ENCODE peak calls at places on chromosomes 6 and 20, in ten cellular contexts. I is H9; J is HFF-Myc; U is heart right ventricle; N is BE2C; G is heart left ventricle; W is CD8-positive, alpha-beta T cell; A is RWPE1; H is AG09309; T is breast epithelium. C is an unnamed sample.

GRCh38 chr6:161836643-161837448 is 563.0 kb upstream of the AGPAT4 start:
- DNase-seq in A (no peak), H (no peak), I (no peak), G (no peak), U (no peak), J (no peak), W (no peak), N (no peak), T (no peak), C (no peak)

GRCh38 chr6:106125925-106126435 is 39.8 kb downstream of the PRDM1 start:
- DNase-seq in I (no peak), T (no peak), U (no peak), G (no peak), A (no peak), H (no peak), N (no peak), J (no peak), W (no peak), C (peak; percentile 44)

GRCh38 chr20:11687546-11688292 is 230.0 kb upstream of the BTBD3 start:
- DNase-seq in I (no peak), W (no peak), T (no peak), U (no peak), J (no peak), N (no peak), A (no peak), G (no peak), H (no peak), C (no peak)

GRCh38 chr20:23114018-23114417 is 27.9 kb upstream of the CD93 start:
- DNase-seq in H (no peak), G (peak; percentile 72), I (no peak), J (no peak), T (no peak), U (peak; percentile 48), N (no peak), A (no peak), W (no peak), C (no peak)

GRCh38 chr20:36206068-36206467 is 30.2 kb upstream of the AAR2 start:
- DNase-seq in J (no peak), G (no peak), N (no peak), H (no peak), A (no peak), U (no peak), I (no peak), W (no peak), T (no peak), C (no peak)

GRCh38 chr20:11814276-11814675 is 103.4 kb upstream of the BTBD3 start:
- DNase-seq in G (no peak), A (peak; percentile 22), H (no peak), U (no peak), T (no peak), I (no peak), N (no peak), W (no peak), J (no peak), C (no peak)

GRCh38 chr6:111952821-111953535 is 79.7 kb upstream of the FYN start:
- DNase-seq in I (no peak), J (no peak), A (peak; percentile 76), G (no peak), U (no peak), T (no peak), W (no peak), N (no peak), H (no peak), C (no peak)

GRCh38 chr6:145532361-145532760 is 203.0 kb downstream of the EPM2A start:
- DNase-seq in G (no peak), J (no peak), U (no peak), A (no peak), I (peak; percentile 56), H (no peak), N (no peak), W (no peak), T (no peak), C (no peak)

GRCh38 chr20:5608448-5609161 is 141.6 kb upstream of the SHLD1 start:
- DNase-seq in W (no peak), J (no peak), H (no peak), T (no peak), G (no peak), N (peak; percentile 15), U (no peak), A (no peak), I (no peak), C (no peak)

GRCh38 chr6:14120556-14120955 is 3.0 kb downstream of the CD83 start:
- DNase-seq in N (no peak), J (peak; percentile 29), H (no peak), I (no peak), W (no peak), T (no peak), A (no peak), G (no peak), U (no peak), C (no peak)

GRCh38 chr6:141254336-141254735 is 878.4 kb upstream of the GJE1 start:
- DNase-seq in U (no peak), G (no peak), W (no peak), J (no peak), T (no peak), A (no peak), H (no peak), I (no peak), N (no peak), C (no peak)

GRCh38 chr6:28167068-28167467 is 25.4 kb downstream of the ZKSCAN8 start:
- DNase-seq in A (peak; percentile 4), N (no peak), U (no peak), H (peak; percentile 66), T (no peak), G (no peak), W (no peak), I (no peak), J (peak; percentile 5), C (no peak)

GRCh38 chr6:17281100-17281496 is at the start of gene RBM24:
- DNase-seq in T (peak; percentile 66), I (peak; percentile 65), H (no peak), N (peak; percentile 18), U (peak; percentile 55), W (peak; percentile 16), J (no peak), G (peak; percentile 42), A (peak; percentile 55), C (peak; percentile 37)

GRCh38 chr6:17281497-17282481 is 628 bp downstream of the RBM24 start:
- DNase-seq in A (no peak), T (no peak), U (peak; percentile 17), H (no peak), N (no peak), J (no peak), W (no peak), G (peak; percentile 22), I (peak; percentile 43), C (peak; percentile 21)

GRCh38 chr6:17280138-17280537 is 1.0 kb upstream of the RBM24 start:
- DNase-seq in H (no peak), I (no peak), W (no peak), G (no peak), J (no peak), T (no peak), U (no peak), A (no peak), N (no peak), C (no peak)

GRCh38 chr6:17278289-17279061 is 2.7 kb upstream of the RBM24 start:
- DNase-seq in U (no peak), N (no peak), J (peak; percentile 32), T (no peak), W (no peak), G (no peak), H (peak; percentile 62), I (no peak), A (peak; percentile 75), C (no peak)

GRCh38 chr6:17280552-17281090 is 540 bp upstream of the RBM24 start:
- DNase-seq in A (no peak), N (peak; percentile 9), G (peak; percentile 73), U (peak; percentile 76), I (peak; percentile 75), W (no peak), J (no peak), H (no peak), T (no peak), C (peak; percentile 15)
- TF ChIP-seq CTCF in A (no peak), N (no peak), G (no peak), U (peak; percentile 17), I (peak; percentile 9), W (no peak), J (no peak), H (peak; percentile 21), T (no peak), C (no peak)

DNA sequence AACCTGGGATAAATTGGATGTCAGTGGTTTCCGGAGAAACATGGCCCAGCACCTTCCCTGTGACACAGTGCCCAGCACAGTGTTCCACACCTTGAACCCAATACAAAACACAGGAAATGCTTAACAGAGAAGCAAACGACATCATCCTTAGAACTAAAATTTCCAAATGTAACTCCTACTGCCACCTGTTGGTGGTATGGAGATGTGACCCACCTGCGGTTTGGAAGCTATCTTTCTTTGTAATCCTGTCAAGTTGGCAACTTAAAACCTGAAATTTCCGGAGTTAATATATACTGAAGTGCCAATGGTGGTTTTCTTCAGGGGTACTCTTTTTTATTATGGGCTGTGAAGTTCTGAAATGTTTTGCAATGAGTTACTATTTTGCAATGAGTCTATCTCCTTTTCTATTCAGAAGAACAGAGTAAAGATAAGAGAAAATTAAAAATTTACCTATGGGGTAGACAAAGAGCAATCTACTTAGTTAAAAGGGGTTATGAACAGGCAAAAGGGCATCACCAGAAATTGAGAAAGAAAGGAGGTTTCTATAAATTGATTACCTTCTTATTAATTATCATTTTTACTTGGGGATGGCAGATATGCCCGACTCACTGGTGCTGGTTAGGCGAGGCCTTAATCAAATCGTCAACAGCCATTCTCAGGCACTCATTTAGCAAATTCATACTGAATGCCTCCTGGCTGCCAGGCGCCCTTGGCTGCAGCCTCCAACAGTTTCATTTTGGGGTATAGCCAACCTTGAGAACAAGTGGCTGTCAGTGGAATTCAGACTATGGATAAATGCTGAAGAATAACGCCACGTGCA is 658.6 kb downstream of the PTPRT start:
- DNase-seq in W (no peak), U (no peak), A (peak; percentile 21), I (peak; percentile 34), N (no peak), T (no peak), J (no peak), G (no peak), H (no peak), C (peak; percentile 38)
- TF ChIP-seq CTCF in W (no peak), U (peak; percentile 72), A (peak; percentile 70), I (peak; percentile 85), N (peak; percentile 73), T (peak; percentile 51), J (no peak), G (peak; percentile 76), H (no peak), C (no peak)

GRCh38 chr6:84691978-84692623 is 72.3 kb downstream of the TBX18 start:
- DNase-seq in I (no peak), N (no peak), H (no peak), J (no peak), A (no peak), G (no peak), T (no peak), U (no peak), W (no peak), C (no peak)
- TF ChIP-seq CTCF in I (peak; percentile 49), N (peak; percentile 4), H (no peak), J (no peak), A (no peak), G (no peak), T (no peak), U (no peak), W (no peak), C (no peak)

DNA sequence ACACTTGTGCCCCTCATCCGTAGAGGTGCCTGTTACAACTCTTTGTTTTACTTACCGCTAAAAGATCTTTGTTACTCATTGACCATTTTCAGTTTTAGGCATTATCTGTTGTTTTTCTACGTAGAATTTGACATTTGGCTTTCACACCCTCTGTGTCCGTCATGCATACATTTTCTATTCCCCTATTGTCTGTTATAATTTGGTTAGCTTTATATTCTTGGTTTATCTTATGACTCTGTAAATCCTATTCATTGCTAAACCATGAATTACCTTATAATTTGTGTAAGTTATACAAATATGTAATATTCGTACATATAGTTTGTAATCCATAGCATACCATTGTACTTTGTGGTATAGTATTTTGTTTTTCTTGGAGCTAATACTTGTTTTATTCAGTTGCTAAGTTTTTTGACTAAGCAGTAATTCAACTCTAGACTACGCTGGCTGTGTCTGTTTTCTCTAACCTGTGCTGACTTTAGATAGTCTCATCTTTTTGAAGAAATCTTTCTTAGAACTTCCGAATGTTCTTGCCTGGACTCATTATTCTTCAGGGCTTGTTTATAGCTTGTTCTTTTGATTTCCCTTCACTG is 21.8 kb downstream of the CDC5L start:
- DNase-seq in G (no peak), I (no peak), W (no peak), N (no peak), A (no peak), U (no peak), T (no peak), H (no peak), J (no peak), C (no peak)
- TF ChIP-seq CTCF in G (no peak), I (no peak), W (no peak), N (no peak), A (no peak), U (no peak), T (no peak), H (no peak), J (no peak), C (no peak)